ENCODE peak calls at places on chromosomes 2 and 18, in ten cellular contexts. One of them, this sample, is unnamed.

GRCh38 chr2:174730530-174731018 is 33.7 kb downstream of the CHRNA1 start:
- DNase-seq in H54: no peak
- DNase-seq in stimulated activated CD8-positive, alpha-beta memory T cell treated with anti-CD3 and anti-CD28 coated beads, Interleukin-15, amount 100 ng/mL, for 1 hour: no peak
- DNase-seq in amygdala: no peak
- DNase-seq in germinal center: no peak
- DNase-seq in dorsolateral prefrontal cortex: no peak
- DNase-seq in GF-D8: no peak
- DNase-seq in adipocyte: no peak
- DNase-seq in fibroblast of lung: no peak
- DNase-seq in cardiac muscle cell: no peak
- DNase-seq in this sample: no peak

GRCh38 chr2:237024255-237024654 is 61.4 kb upstream of the COPS8 start:
- DNase-seq in adipocyte: no peak
- DNase-seq in amygdala: no peak
- DNase-seq in germinal center: no peak
- DNase-seq in dorsolateral prefrontal cortex: no peak
- DNase-seq in GF-D8: no peak
- DNase-seq in cardiac muscle cell: no peak
- DNase-seq in fibroblast of lung: no peak
- DNase-seq in H54: no peak
- DNase-seq in stimulated activated CD8-positive, alpha-beta memory T cell treated with anti-CD3 and anti-CD28 coated beads, Interleukin-15, amount 100 ng/mL, for 1 hour: no peak
- DNase-seq in this sample: no peak

GRCh38 chr2:11496311-11496710 is 30.4 kb upstream of the E2F6 start:
- DNase-seq in GF-D8: no peak
- DNase-seq in fibroblast of lung: no peak
- DNase-seq in germinal center: no peak
- DNase-seq in stimulated activated CD8-positive, alpha-beta memory T cell treated with anti-CD3 and anti-CD28 coated beads, Interleukin-15, amount 100 ng/mL, for 1 hour: no peak
- DNase-seq in adipocyte: no peak
- DNase-seq in dorsolateral prefrontal cortex: no peak
- DNase-seq in H54: no peak
- DNase-seq in cardiac muscle cell: no peak
- DNase-seq in amygdala: no peak
- DNase-seq in this sample: no peak

GRCh38 chr2:171958475-171958874 is 36.2 kb downstream of the HAT1 start:
- DNase-seq in cardiac muscle cell: no peak
- DNase-seq in dorsolateral prefrontal cortex: no peak
- DNase-seq in H54: no peak
- DNase-seq in stimulated activated CD8-positive, alpha-beta memory T cell treated with anti-CD3 and anti-CD28 coated beads, Interleukin-15, amount 100 ng/mL, for 1 hour: no peak
- DNase-seq in GF-D8: peak; percentile 90
- DNase-seq in fibroblast of lung: peak; percentile 73
- DNase-seq in adipocyte: peak; percentile 79
- DNase-seq in amygdala: no peak
- DNase-seq in germinal center: no peak
- DNase-seq in this sample: no peak

GRCh38 chr2:234502285-234502918 is 5.5 kb upstream of the ARL4C start:
- DNase-seq in amygdala: no peak
- DNase-seq in adipocyte: peak; percentile 69
- DNase-seq in dorsolateral prefrontal cortex: no peak
- DNase-seq in H54: peak; percentile 54
- DNase-seq in fibroblast of lung: peak; percentile 94
- DNase-seq in germinal center: no peak
- DNase-seq in cardiac muscle cell: no peak
- DNase-seq in GF-D8: no peak
- DNase-seq in stimulated activated CD8-positive, alpha-beta memory T cell treated with anti-CD3 and anti-CD28 coated beads, Interleukin-15, amount 100 ng/mL, for 1 hour: no peak
- DNase-seq in this sample: no peak

GRCh38 chr2:26630669-26631360 is 10.4 kb downstream of the CIB4 start:
- DNase-seq in stimulated activated CD8-positive, alpha-beta memory T cell treated with anti-CD3 and anti-CD28 coated beads, Interleukin-15, amount 100 ng/mL, for 1 hour: no peak
- DNase-seq in H54: peak; percentile 83
- DNase-seq in amygdala: no peak
- DNase-seq in cardiac muscle cell: no peak
- DNase-seq in dorsolateral prefrontal cortex: no peak
- DNase-seq in fibroblast of lung: peak; percentile 53
- DNase-seq in adipocyte: no peak
- DNase-seq in germinal center: no peak
- DNase-seq in GF-D8: no peak
- DNase-seq in this sample: no peak

GRCh38 chr2:99981840-99982239 is 160.6 kb downstream of the AFF3 start:
- DNase-seq in GF-D8: no peak
- DNase-seq in adipocyte: no peak
- DNase-seq in amygdala: no peak
- DNase-seq in fibroblast of lung: no peak
- DNase-seq in H54: no peak
- DNase-seq in germinal center: no peak
- DNase-seq in cardiac muscle cell: no peak
- DNase-seq in stimulated activated CD8-positive, alpha-beta memory T cell treated with anti-CD3 and anti-CD28 coated beads, Interleukin-15, amount 100 ng/mL, for 1 hour: no peak
- DNase-seq in dorsolateral prefrontal cortex: no peak
- DNase-seq in this sample: no peak

GRCh38 chr2:224994221-224994843 is 47.9 kb downstream of the DOCK10 start:
- DNase-seq in fibroblast of lung: no peak
- DNase-seq in adipocyte: no peak
- DNase-seq in amygdala: no peak
- DNase-seq in germinal center: no peak
- DNase-seq in dorsolateral prefrontal cortex: no peak
- DNase-seq in stimulated activated CD8-positive, alpha-beta memory T cell treated with anti-CD3 and anti-CD28 coated beads, Interleukin-15, amount 100 ng/mL, for 1 hour: no peak
- DNase-seq in cardiac muscle cell: no peak
- DNase-seq in GF-D8: no peak
- DNase-seq in H54: no peak
- DNase-seq in this sample: no peak

GRCh38 chr2:67945976-67946375 is 116.8 kb downstream of the C1D start:
- DNase-seq in dorsolateral prefrontal cortex: no peak
- DNase-seq in stimulated activated CD8-positive, alpha-beta memory T cell treated with anti-CD3 and anti-CD28 coated beads, Interleukin-15, amount 100 ng/mL, for 1 hour: no peak
- DNase-seq in adipocyte: no peak
- DNase-seq in fibroblast of lung: peak; percentile 15
- DNase-seq in germinal center: no peak
- DNase-seq in amygdala: no peak
- DNase-seq in GF-D8: no peak
- DNase-seq in cardiac muscle cell: no peak
- DNase-seq in H54: no peak
- DNase-seq in this sample: no peak

GRCh38 chr2:217611626-217612127 is 391.1 kb downstream of the TNS1 start:
- DNase-seq in amygdala: no peak
- DNase-seq in cardiac muscle cell: no peak
- DNase-seq in adipocyte: no peak
- DNase-seq in germinal center: no peak
- DNase-seq in H54: no peak
- DNase-seq in GF-D8: no peak
- DNase-seq in fibroblast of lung: no peak
- DNase-seq in dorsolateral prefrontal cortex: no peak
- DNase-seq in stimulated activated CD8-positive, alpha-beta memory T cell treated with anti-CD3 and anti-CD28 coated beads, Interleukin-15, amount 100 ng/mL, for 1 hour: no peak
- DNase-seq in this sample: no peak

GRCh38 chr2:180324191-180324590 is 317.1 kb upstream of the CWC22 start:
- DNase-seq in fibroblast of lung: no peak
- DNase-seq in dorsolateral prefrontal cortex: no peak
- DNase-seq in H54: no peak
- DNase-seq in GF-D8: no peak
- DNase-seq in adipocyte: no peak
- DNase-seq in germinal center: no peak
- DNase-seq in cardiac muscle cell: no peak
- DNase-seq in stimulated activated CD8-positive, alpha-beta memory T cell treated with anti-CD3 and anti-CD28 coated beads, Interleukin-15, amount 100 ng/mL, for 1 hour: no peak
- DNase-seq in amygdala: no peak
- DNase-seq in this sample: no peak

GRCh38 chr2:230797515-230798495 is 66.9 kb upstream of the ITM2C start:
- DNase-seq in amygdala: no peak
- DNase-seq in stimulated activated CD8-positive, alpha-beta memory T cell treated with anti-CD3 and anti-CD28 coated beads, Interleukin-15, amount 100 ng/mL, for 1 hour: no peak
- DNase-seq in H54: no peak
- DNase-seq in cardiac muscle cell: no peak
- DNase-seq in germinal center: peak; percentile 45
- DNase-seq in GF-D8: peak; percentile 74
- DNase-seq in fibroblast of lung: peak; percentile 66
- DNase-seq in adipocyte: no peak
- DNase-seq in dorsolateral prefrontal cortex: no peak
- DNase-seq in this sample: no peak

GRCh38 chr18:31065036-31065773 is 22.7 kb upstream of the DSC3 start:
- DNase-seq in H54: no peak
- DNase-seq in stimulated activated CD8-positive, alpha-beta memory T cell treated with anti-CD3 and anti-CD28 coated beads, Interleukin-15, amount 100 ng/mL, for 1 hour: no peak
- DNase-seq in GF-D8: no peak
- DNase-seq in cardiac muscle cell: peak; percentile 77
- DNase-seq in amygdala: no peak
- DNase-seq in adipocyte: no peak
- DNase-seq in fibroblast of lung: peak; percentile 10
- DNase-seq in dorsolateral prefrontal cortex: no peak
- DNase-seq in germinal center: no peak
- DNase-seq in this sample: no peak

GRCh38 chr2:205903549-205904129 is 182.3 kb downstream of the INO80D start:
- DNase-seq in germinal center: no peak
- DNase-seq in adipocyte: peak; percentile 11
- DNase-seq in fibroblast of lung: no peak
- DNase-seq in GF-D8: no peak
- DNase-seq in cardiac muscle cell: peak; percentile 24
- DNase-seq in H54: no peak
- DNase-seq in amygdala: no peak
- DNase-seq in dorsolateral prefrontal cortex: no peak
- DNase-seq in stimulated activated CD8-positive, alpha-beta memory T cell treated with anti-CD3 and anti-CD28 coated beads, Interleukin-15, amount 100 ng/mL, for 1 hour: no peak
- DNase-seq in this sample: no peak

GRCh38 chr2:23526114-23526513 is 141.1 kb downstream of the KLHL29 start:
- DNase-seq in stimulated activated CD8-positive, alpha-beta memory T cell treated with anti-CD3 and anti-CD28 coated beads, Interleukin-15, amount 100 ng/mL, for 1 hour: no peak
- DNase-seq in fibroblast of lung: no peak
- DNase-seq in germinal center: no peak
- DNase-seq in cardiac muscle cell: no peak
- DNase-seq in H54: no peak
- DNase-seq in amygdala: no peak
- DNase-seq in dorsolateral prefrontal cortex: no peak
- DNase-seq in adipocyte: no peak
- DNase-seq in GF-D8: no peak
- DNase-seq in this sample: no peak

GRCh38 chr2:145085616-145086015 is 565.7 kb upstream of the ZEB2 start:
- DNase-seq in H54: no peak
- DNase-seq in stimulated activated CD8-positive, alpha-beta memory T cell treated with anti-CD3 and anti-CD28 coated beads, Interleukin-15, amount 100 ng/mL, for 1 hour: no peak
- DNase-seq in GF-D8: no peak
- DNase-seq in dorsolateral prefrontal cortex: no peak
- DNase-seq in cardiac muscle cell: peak; percentile 4
- DNase-seq in fibroblast of lung: peak; percentile 22
- DNase-seq in amygdala: no peak
- DNase-seq in adipocyte: peak; percentile 29
- DNase-seq in germinal center: no peak
- DNase-seq in this sample: no peak

GRCh38 chr2:238289574-238289973 is 1.2 kb upstream of the PER2 start:
- DNase-seq in amygdala: no peak
- DNase-seq in GF-D8: no peak
- DNase-seq in germinal center: no peak
- DNase-seq in stimulated activated CD8-positive, alpha-beta memory T cell treated with anti-CD3 and anti-CD28 coated beads, Interleukin-15, amount 100 ng/mL, for 1 hour: no peak
- DNase-seq in H54: no peak
- DNase-seq in cardiac muscle cell: no peak
- DNase-seq in adipocyte: no peak
- DNase-seq in fibroblast of lung: no peak
- DNase-seq in dorsolateral prefrontal cortex: no peak
- DNase-seq in this sample: no peak

GRCh38 chr2:1788478-1788959 is 44.2 kb upstream of the PXDN start:
- DNase-seq in cardiac muscle cell: no peak
- DNase-seq in dorsolateral prefrontal cortex: no peak
- DNase-seq in adipocyte: no peak
- DNase-seq in stimulated activated CD8-positive, alpha-beta memory T cell treated with anti-CD3 and anti-CD28 coated beads, Interleukin-15, amount 100 ng/mL, for 1 hour: no peak
- DNase-seq in H54: no peak
- DNase-seq in GF-D8: no peak
- DNase-seq in amygdala: no peak
- DNase-seq in germinal center: no peak
- DNase-seq in fibroblast of lung: no peak
- DNase-seq in this sample: no peak

GRCh38 chr18:75208836-75209128 is 157 bp downstream of the PTGR3 start:
- DNase-seq in dorsolateral prefrontal cortex: no peak
- DNase-seq in adipocyte: no peak
- DNase-seq in amygdala: no peak
- DNase-seq in GF-D8: no peak
- DNase-seq in H54: no peak
- DNase-seq in germinal center: no peak
- DNase-seq in fibroblast of lung: no peak
- DNase-seq in stimulated activated CD8-positive, alpha-beta memory T cell treated with anti-CD3 and anti-CD28 coated beads, Interleukin-15, amount 100 ng/mL, for 1 hour: no peak
- DNase-seq in cardiac muscle cell: no peak
- DNase-seq in this sample: no peak

GRCh38 chr2:38146917-38147307 is 71.0 kb upstream of the CYP1B1 start:
- DNase-seq in fibroblast of lung: peak; percentile 99
- DNase-seq in germinal center: no peak
- DNase-seq in dorsolateral prefrontal cortex: no peak
- DNase-seq in stimulated activated CD8-positive, alpha-beta memory T cell treated with anti-CD3 and anti-CD28 coated beads, Interleukin-15, amount 100 ng/mL, for 1 hour: no peak
- DNase-seq in amygdala: no peak
- DNase-seq in cardiac muscle cell: peak; percentile 4
- DNase-seq in H54: peak; percentile 70
- DNase-seq in GF-D8: no peak
- DNase-seq in adipocyte: peak; percentile 89
- DNase-seq in this sample: no peak

This sample was measured in putamen.